ENCODE peak calls at places on chromosomes 13 and 19, in six cellular contexts. X is HuH-7.5, K is esophagus squamous epithelium, I is Right ventricle myocardium superior, B is hypothalamus, Q is upper lobe of left lung. N is an unnamed sample.

GRCh38 chr13:46170687-46171086 is 11.3 kb downstream of the LCP1 start:
- DNase-seq in X (no peak), K (no peak), I (no peak), B (no peak), Q (no peak), N (no peak)

GRCh38 chr13:76516013-76516412 is 370.2 kb downstream of the KCTD12 start:
- DNase-seq in X (no peak), K (no peak), I (no peak), B (no peak), Q (no peak), N (no peak)

GRCh38 chr13:28805193-28805819 is 14.8 kb upstream of the MTUS2 start:
- DNase-seq in X (no peak), K (no peak), I (peak), B (no peak), Q (no peak), N (no peak)

GRCh38 chr13:40402931-40403412 is 263.5 kb downstream of the FOXO1 start:
- DNase-seq in X (no peak), K (no peak), I (no peak), B (no peak), Q (no peak), N (no peak)

GRCh38 chr19:28466107-28467045 is 746.6 kb downstream of the UQCRFS1 start:
- DNase-seq in X (peak), K (no peak), I (peak), B (peak), Q (peak), N (no peak)

GRCh38 chr19:44278181-44278690 is 18.6 kb downstream of the ZNF233 start:
- DNase-seq in X (no peak), K (no peak), I (no peak), B (no peak), Q (no peak), N (no peak)

GRCh38 chr13:26749285-26749684 is 11.3 kb downstream of the GPR12 start:
- DNase-seq in X (no peak), K (no peak), I (no peak), B (no peak), Q (no peak), N (no peak)

GRCh38 chr13:65034266-65034665 is 2195.9 kb downstream of the PCDH9 start:
- DNase-seq in X (no peak), K (no peak), I (no peak), B (no peak), Q (no peak), N (no peak)

GRCh38 chr13:114161644-114162532 is 17.2 kb upstream of the CFAP97D2 start:
- DNase-seq in X (peak), K (no peak), I (peak), B (no peak), Q (peak), N (no peak)

GRCh38 chr13:47033216-47033615 is 136.4 kb upstream of the HTR2A start:
- DNase-seq in X (no peak), K (no peak), I (no peak), B (no peak), Q (no peak), N (no peak)

GRCh38 chr13:65605386-65605785 is 1624.8 kb downstream of the PCDH9 start:
- DNase-seq in X (no peak), K (no peak), I (no peak), B (no peak), Q (no peak), N (no peak)

GRCh38 chr13:68304287-68304893 is 1074.3 kb upstream of the PCDH9 start:
- DNase-seq in X (no peak), K (no peak), I (no peak), B (no peak), Q (no peak), N (no peak)

GRCh38 chr19:10238172-10238783 is 7.1 kb upstream of the S1PR2 start:
- DNase-seq in X (no peak), K (no peak), I (peak), B (no peak), Q (peak), N (no peak)

GRCh38 chr19:58319241-58319640 is 7.6 kb upstream of the ZSCAN22 start:
- DNase-seq in X (no peak), K (no peak), I (no peak), B (no peak), Q (no peak), N (no peak)

GRCh38 chr13:40588101-40588500 is 78.3 kb downstream of the FOXO1 start:
- DNase-seq in X (no peak), K (no peak), I (no peak), B (no peak), Q (no peak), N (no peak)

N was measured in frontal cortex.